ENCODE peak calls at places on chromosome X, in seven cellular contexts. F is lower lobe of right lung, H is stomach, V is AG09309, P is astrocyte of the spinal cord, N is fibroblast of lung, G is trophoblast cell. D is an unnamed sample.

GRCh38 chrX:115592997-115593734 is 32.2 kb downstream of the PLS3 start:
- DNase-seq in P (peak; percentile 48), N (peak; percentile 68), H (no peak), V (no peak), G (peak; percentile 71), F (no peak), D (no peak)

GRCh38 chrX:148658115-148658725 is 157.8 kb downstream of the AFF2 start:
- DNase-seq in F (no peak), H (no peak), V (no peak), G (no peak), N (peak; percentile 11), P (no peak), D (no peak)

GRCh38 chrX:102154218-102154860 is 1.4 kb downstream of the BEX5 start:
- DNase-seq in V (no peak), P (no peak), F (no peak), G (no peak), N (no peak), H (no peak), D (no peak)

GRCh38 chrX:139560221-139560620 is 29.7 kb downstream of the F9 start:
- DNase-seq in V (no peak), P (peak; percentile 18), N (peak; percentile 61), G (peak; percentile 39), F (no peak), H (no peak), D (no peak)

GRCh38 chrX:105098812-105099211 is 121.7 kb downstream of the TEX13A start:
- DNase-seq in N (no peak), V (no peak), H (no peak), F (no peak), P (no peak), G (peak; percentile 62), D (no peak)

GRCh38 chrX:42946544-42947223 is 168.7 kb upstream of the PPP1R2C start:
- DNase-seq in V (no peak), N (no peak), P (no peak), F (no peak), H (no peak), G (no peak), D (no peak)

GRCh38 chrX:140440891-140441290 is 64.0 kb downstream of the SOX3 start:
- DNase-seq in P (peak; percentile 23), V (no peak), H (no peak), N (peak; percentile 44), G (no peak), F (no peak), D (no peak)

GRCh38 chrX:151762802-151763201 is 28.3 kb downstream of the CNGA2 start:
- DNase-seq in F (no peak), H (no peak), P (no peak), V (no peak), N (no peak), G (no peak), D (no peak)

GRCh38 chrX:50536955-50537354 is 66.3 kb upstream of the DGKK start:
- DNase-seq in G (no peak), F (no peak), P (no peak), N (no peak), H (no peak), V (no peak), D (no peak)

GRCh38 chrX:31223817-31224216 is 152.0 kb upstream of the FTHL17 start:
- DNase-seq in N (peak; percentile 81), P (peak; percentile 58), G (peak; percentile 55), V (peak; percentile 46), H (no peak), F (no peak), D (no peak)

GRCh38 chrX:13469963-13470679 is 99.3 kb upstream of the EGFL6 start:
- DNase-seq in V (no peak), N (peak; percentile 73), H (no peak), P (no peak), F (no peak), G (peak; percentile 14), D (no peak)

GRCh38 chrX:50067435-50068292 is 133.1 kb downstream of the AKAP4 start:
- DNase-seq in F (peak; percentile 28), N (peak; percentile 37), G (peak; percentile 56), P (peak; percentile 39), V (no peak), H (no peak), D (peak; percentile 67)

GRCh38 chrX:39336709-39337294 is 535.5 kb downstream of the MID1IP1 start:
- DNase-seq in F (no peak), H (no peak), V (no peak), N (peak; percentile 12), G (no peak), P (peak; percentile 37), D (no peak)

GRCh38 chrX:145405012-145405411 is 157.7 kb downstream of the SPANXN1 start:
- DNase-seq in H (no peak), G (peak; percentile 70), N (peak; percentile 3), P (peak; percentile 28), V (no peak), F (no peak), D (no peak)

GRCh38 chrX:16671005-16671404 is 21.0 kb downstream of the S100G start:
- DNase-seq in F (no peak), V (no peak), H (no peak), P (peak; percentile 70), G (peak; percentile 48), N (peak; percentile 45), D (peak; percentile 19)

GRCh38 chrX:141220342-141221008 is 21.8 kb downstream of the SPANXC start:
- DNase-seq in V (peak; percentile 8), P (peak; percentile 81), H (no peak), G (peak; percentile 15), F (no peak), N (peak; percentile 83), D (no peak)

GRCh38 chrX:117120700-117121099 is 657.9 kb upstream of the CT83 start:
- DNase-seq in F (no peak), P (no peak), N (no peak), V (no peak), H (no peak), G (no peak), D (no peak)

DNA sequence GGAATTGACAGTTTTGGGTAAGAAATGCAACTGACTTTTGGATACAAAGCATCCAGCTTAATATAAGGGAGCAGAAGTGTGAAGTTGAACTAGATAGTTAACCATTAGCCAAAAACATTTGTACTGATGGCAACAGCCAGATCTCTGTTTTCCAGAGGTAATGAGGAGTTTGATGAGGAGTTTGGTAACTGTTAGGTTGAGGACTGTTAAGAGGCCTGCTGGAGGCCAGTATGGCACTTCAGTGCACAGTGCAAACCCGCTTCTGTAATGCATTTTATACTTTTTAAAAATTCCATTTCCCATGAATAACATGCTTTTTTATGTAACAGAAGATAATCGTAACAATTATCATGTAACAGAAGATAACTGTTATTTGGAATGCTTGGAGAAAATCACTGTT is 30.0 kb downstream of the CDKL5 start:
- DNase-seq in F (no peak), V (no peak), N (no peak), H (no peak), P (no peak), G (no peak), D (no peak)
- H3K4me3 ChIP-seq in F (no peak overlapping the region), V (no peak overlapping the region), N (no peak overlapping the region), H (no peak overlapping the region), P (no peak overlapping the region), G (no peak overlapping the region), D (no peak overlapping the region)

GRCh38 chrX:72306085-72306801 is 529 bp upstream of the CITED1 start:
- DNase-seq in N (peak; percentile 6), V (no peak), P (no peak), G (no peak), F (no peak), H (no peak), D (peak; percentile 8)
- H3K4me3 ChIP-seq in N (peak overlapping the region; percentile 53), V (peak overlapping the region; percentile 45), P (peak overlapping the region; percentile 39), G (peak overlapping the region; percentile 64), F (peak overlapping the region; percentile 60), H (peak overlapping the region; percentile 48), D (peak overlapping the region; percentile 57)

GRCh38 chrX:46589977-46590723 is 16.6 kb downstream of the CHST7 start:
- DNase-seq in N (peak; percentile 72), P (peak; percentile 49), V (peak; percentile 57), F (no peak), H (no peak), G (no peak), D (no peak)

GRCh38 chrX:46588263-46588662 is 14.7 kb downstream of the CHST7 start:
- DNase-seq in N (peak; percentile 78), P (peak; percentile 82), F (no peak), V (no peak), G (peak; percentile 37), H (no peak), D (no peak)

GRCh38 chrX:46582964-46583363 is 9.4 kb downstream of the CHST7 start:
- DNase-seq in H (no peak), G (peak; percentile 46), N (peak; percentile 93), P (peak; percentile 89), F (no peak), V (peak; percentile 64), D (no peak)

GRCh38 chrX:46587158-46587557 is 13.6 kb downstream of the CHST7 start:
- DNase-seq in H (no peak), V (no peak), P (peak; percentile 67), N (peak; percentile 76), G (no peak), F (no peak), D (no peak)

DNA sequence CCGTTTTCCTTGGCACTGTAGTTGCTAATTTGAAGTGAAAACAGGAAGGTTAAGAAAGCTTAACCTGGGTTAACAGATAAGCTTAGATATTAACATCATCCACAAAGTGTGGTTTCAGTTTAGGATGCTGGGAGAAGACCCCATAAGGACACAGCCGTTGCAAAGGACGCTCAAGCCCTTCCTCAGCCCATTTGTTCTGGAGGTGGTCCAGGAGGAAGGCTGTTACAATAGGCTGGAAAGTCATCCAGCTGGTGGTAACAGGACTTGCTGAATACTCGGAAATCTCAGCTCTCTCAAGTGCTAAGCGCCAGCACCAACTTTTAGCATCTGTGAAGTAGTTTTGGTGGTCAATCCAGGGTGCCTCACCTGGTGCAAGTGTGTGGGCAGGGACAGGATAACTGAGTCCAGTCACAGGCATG is 14.2 kb downstream of the CHST7 start:
- DNase-seq in H (no peak), P (peak; percentile 27), V (no peak), F (no peak), G (no peak), N (peak; percentile 55), D (no peak)
- H3K4me3 ChIP-seq in H (no peak overlapping the region), P (no peak overlapping the region), V (no peak overlapping the region), F (no peak overlapping the region), G (no peak overlapping the region), N (peak overlapping the region; percentile 1), D (no peak overlapping the region)

GRCh38 chrX:826026-826425 is 195.4 kb downstream of the SHOX start:
- DNase-seq in N (peak; percentile 1), G (peak; percentile 81), P (peak; percentile 44), H (no peak), F (no peak), V (peak; percentile 21), D (no peak)

GRCh38 chrX:821311-822178 is 191.0 kb downstream of the SHOX start:
- DNase-seq in P (peak; percentile 9), H (no peak), F (no peak), V (no peak), N (no peak), G (no peak), D (no peak)

GRCh38 chrX:829145-829544 is 198.6 kb downstream of the SHOX start:
- DNase-seq in H (no peak), P (no peak), N (no peak), G (no peak), F (no peak), V (no peak), D (no peak)

GRCh38 chrX:830532-830931 is 199.9 kb downstream of the SHOX start:
- DNase-seq in N (no peak), G (no peak), V (no peak), F (no peak), H (no peak), P (no peak), D (no peak)

DNA sequence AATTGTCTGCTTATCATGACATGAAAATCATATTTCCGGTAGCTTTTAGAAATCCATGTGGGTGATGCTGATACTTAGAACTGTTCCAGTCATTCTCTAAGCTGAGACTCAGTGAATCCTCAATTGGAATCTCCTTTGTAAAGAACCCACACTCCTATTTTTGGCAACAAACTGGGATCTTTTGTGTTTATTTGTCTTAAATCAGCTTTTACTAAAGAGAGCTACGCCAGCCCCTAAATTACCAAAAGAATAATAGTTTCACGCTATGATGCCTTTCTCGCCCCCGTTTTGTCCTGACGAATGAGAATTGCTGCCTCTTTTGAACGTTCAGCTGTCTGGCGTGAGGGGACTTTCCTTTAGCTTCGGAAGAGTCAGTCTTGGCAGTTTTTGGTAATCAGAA is 195.9 kb downstream of the SHOX start:
- DNase-seq in V (no peak), G (no peak), N (no peak), F (no peak), H (no peak), P (peak; percentile 19), D (no peak)
- H3K4me3 ChIP-seq in V (no peak overlapping the region), G (no peak overlapping the region), N (no peak overlapping the region), F (no peak overlapping the region), H (no peak overlapping the region), P (no peak overlapping the region), D (no peak overlapping the region)